ENCODE peak calls at places on chromosome 17, in seven cellular contexts. W, Z, U, N, A, G and O are unnamed samples.

GRCh38 chr17:50578173-50578572 is 17.7 kb downstream of the CACNA1G start:
- DNase-seq in A (no peak), N (no peak), Z (no peak), W (no peak), U (no peak), G (no peak), O (no peak)

GRCh38 chr17:80441133-80441578 is 26.2 kb downstream of the ENDOV start:
- DNase-seq in W (no peak), N (no peak), Z (peak), A (no peak), G (peak), U (no peak), O (no peak)

GRCh38 chr17:35630530-35631148 is 43.5 kb downstream of the AP2B1 start:
- DNase-seq in A (peak), W (no peak), N (no peak), G (no peak), Z (peak), U (no peak), O (no peak)

GRCh38 chr17:51434434-51435170 is 174.3 kb downstream of the UTP18 start:
- DNase-seq in G (no peak), N (no peak), Z (no peak), U (no peak), W (no peak), A (peak), O (no peak)

GRCh38 chr17:36117505-36118382 is 14.1 kb downstream of the CCL4 start:
- DNase-seq in U (no peak), A (no peak), G (no peak), N (no peak), W (no peak), Z (no peak), O (no peak)

GRCh38 chr17:4986951-4987766 is at the start of gene CAMTA2:
- DNase-seq in A (peak), G (peak), U (peak), Z (peak), N (peak), W (peak), O (no peak)

GRCh38 chr17:10879110-10879509 is 41.2 kb upstream of the PIRT start:
- DNase-seq in G (peak), Z (no peak), U (no peak), A (peak), W (peak), N (no peak), O (no peak)

GRCh38 chr17:42472709-42473521 is 14.2 kb downstream of the ATP6V0A1 start:
- DNase-seq in N (no peak), A (peak), Z (peak), U (no peak), W (no peak), G (no peak), O (peak)

GRCh38 chr17:48293319-48294192 is 136.5 kb downstream of the SKAP1 start:
- DNase-seq in Z (no peak), N (no peak), G (no peak), A (peak), W (no peak), U (no peak), O (no peak)

GRCh38 chr17:39759204-39759603 is 21.5 kb downstream of the GRB7 start:
- DNase-seq in W (no peak), G (no peak), Z (no peak), A (no peak), U (no peak), N (no peak), O (no peak)

GRCh38 chr17:42290577-42290976 is 2.3 kb downstream of the STAT5A start:
- DNase-seq in Z (no peak), U (peak), A (no peak), W (no peak), G (no peak), N (no peak), O (no peak)

GRCh38 chr17:3558603-3559269 is 1.1 kb upstream of the TRPV3 start:
- DNase-seq in N (no peak), Z (peak), A (no peak), W (no peak), G (no peak), U (no peak), O (peak)

GRCh38 chr17:49572226-49572625 is 3.4 kb upstream of the NXPH3 start:
- DNase-seq in Z (no peak), W (no peak), G (no peak), N (no peak), A (no peak), U (peak), O (no peak)

GRCh38 chr17:75065562-75066151 is 18.6 kb downstream of the KCTD2 start:
- DNase-seq in U (no peak), G (no peak), N (no peak), W (no peak), A (no peak), Z (peak), O (no peak)

GRCh38 chr17:29622337-29623282 is at the start of gene CORO6:
- DNase-seq in W (peak), N (peak), U (peak), Z (peak), G (peak), A (peak), O (no peak)

GRCh38 chr17:30819941-30820705 is 4.4 kb downstream of the CRLF3 start:
- DNase-seq in Z (no peak), N (no peak), U (no peak), A (no peak), G (no peak), W (no peak), O (no peak)

GRCh38 chr17:64565563-64565962 is 58.8 kb downstream of the CEP95 start:
- DNase-seq in N (no peak), U (no peak), A (peak), Z (no peak), G (no peak), W (no peak), O (no peak)

GRCh38 chr17:64564098-64564497 is 57.3 kb downstream of the CEP95 start:
- DNase-seq in G (no peak), U (no peak), Z (no peak), A (no peak), N (no peak), W (no peak), O (no peak)
- H3K27ac ChIP-seq in G (no peak), U (no peak), Z (no peak), A (no peak), N (no peak), W (no peak), O (no peak)

GRCh38 chr17:1055751-1056645 is 59.1 kb downstream of the TIMM22 start:
- DNase-seq in U (no peak), A (peak), N (peak), Z (peak), G (peak), W (peak), O (peak)

GRCh38 chr17:1059131-1059795 is 62.3 kb downstream of the TIMM22 start:
- DNase-seq in G (no peak), Z (no peak), N (no peak), U (no peak), A (no peak), W (no peak), O (no peak)

GRCh38 chr17:1060991-1061390 is 64.1 kb downstream of the TIMM22 start:
- DNase-seq in N (no peak), G (no peak), W (no peak), A (peak), U (peak), Z (peak), O (peak)

GRCh38 chr17:1056761-1057160 is 59.8 kb downstream of the TIMM22 start:
- DNase-seq in W (no peak), G (no peak), U (no peak), N (no peak), Z (no peak), A (no peak), O (no peak)

DNA sequence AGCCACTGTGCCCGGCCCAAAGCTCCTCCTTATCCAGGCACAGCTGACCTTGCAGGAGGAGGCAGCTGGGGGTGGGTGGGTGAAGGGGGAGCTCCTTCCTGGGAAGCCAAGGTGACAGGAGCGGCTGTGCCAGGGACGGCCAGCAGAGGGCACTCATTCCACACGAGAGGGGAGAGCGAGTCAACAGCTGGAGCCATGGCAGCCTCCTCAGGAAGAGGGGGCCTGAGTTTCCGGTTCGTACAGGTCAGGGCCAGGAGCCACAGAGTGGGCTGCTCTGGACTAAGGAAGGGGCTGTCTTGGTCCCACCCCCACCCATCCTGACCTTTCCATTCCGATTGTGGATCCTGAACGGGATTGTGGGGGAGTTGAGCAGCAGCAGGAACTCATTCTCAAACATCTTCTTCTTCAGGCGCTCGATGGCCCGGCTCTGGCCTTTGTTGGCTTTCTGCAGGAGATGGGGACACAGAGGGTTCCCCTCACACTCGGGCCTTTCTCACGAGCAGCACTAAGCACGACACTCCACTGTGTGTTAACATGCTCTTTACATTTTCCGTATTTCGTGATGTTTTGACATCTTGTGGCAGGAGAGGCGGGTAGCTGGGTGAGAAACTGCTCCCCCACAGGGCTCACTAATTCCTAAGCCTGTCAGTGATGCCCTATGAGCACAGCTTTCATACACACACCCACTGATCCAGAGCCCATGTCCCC is 61.6 kb downstream of the TIMM22 start:
- DNase-seq in G (peak), A (peak), Z (peak), N (peak), U (peak), W (peak), O (no peak)
- TF ChIP-seq CTCF in G (peak), A (peak), Z (peak), N (no peak), U (peak), W (peak), O (peak)

DNA sequence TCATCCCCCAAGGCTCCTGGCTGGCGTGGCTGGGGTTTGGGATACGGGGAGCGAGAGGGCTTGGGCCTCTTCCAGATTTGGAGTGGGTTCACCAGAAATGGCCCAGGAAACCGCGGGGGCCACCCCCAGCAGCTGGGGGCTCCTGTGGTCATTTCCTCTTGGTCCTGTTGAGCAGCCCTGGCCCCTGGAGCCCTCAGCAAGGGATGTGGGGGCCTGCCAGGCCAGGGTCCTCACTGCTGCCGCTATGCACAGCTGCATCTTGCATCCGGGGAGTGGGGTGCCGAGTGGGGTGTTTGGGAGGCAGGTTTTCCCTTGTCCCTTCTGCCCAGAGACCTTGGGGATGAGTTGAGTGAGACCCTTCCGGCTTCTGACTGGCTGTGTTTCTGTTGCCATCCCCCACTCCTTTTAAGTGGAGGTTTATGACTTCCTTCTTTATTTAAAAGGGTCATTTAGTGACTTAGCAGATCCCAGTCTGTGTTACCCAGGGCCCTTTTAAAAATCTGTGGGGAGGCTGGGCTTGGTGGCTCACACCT is 319.8 kb downstream of the SEC14L1 start:
- DNase-seq in A (no peak), Z (no peak), U (no peak), G (no peak), N (no peak), W (no peak), O (no peak)
- H3K27ac ChIP-seq in A (peak), Z (peak), U (peak), G (peak), N (peak), W (no peak), O (peak)

GRCh38 chr17:57833597-57833939 is 16.3 kb downstream of the MRPS23 start:
- DNase-seq in W (no peak), A (no peak), Z (no peak), G (no peak), N (no peak), U (no peak), O (no peak)
- TF ChIP-seq CTCF in W (peak), A (no peak), Z (no peak), G (peak), N (no peak), U (peak), O (no peak)

DNA sequence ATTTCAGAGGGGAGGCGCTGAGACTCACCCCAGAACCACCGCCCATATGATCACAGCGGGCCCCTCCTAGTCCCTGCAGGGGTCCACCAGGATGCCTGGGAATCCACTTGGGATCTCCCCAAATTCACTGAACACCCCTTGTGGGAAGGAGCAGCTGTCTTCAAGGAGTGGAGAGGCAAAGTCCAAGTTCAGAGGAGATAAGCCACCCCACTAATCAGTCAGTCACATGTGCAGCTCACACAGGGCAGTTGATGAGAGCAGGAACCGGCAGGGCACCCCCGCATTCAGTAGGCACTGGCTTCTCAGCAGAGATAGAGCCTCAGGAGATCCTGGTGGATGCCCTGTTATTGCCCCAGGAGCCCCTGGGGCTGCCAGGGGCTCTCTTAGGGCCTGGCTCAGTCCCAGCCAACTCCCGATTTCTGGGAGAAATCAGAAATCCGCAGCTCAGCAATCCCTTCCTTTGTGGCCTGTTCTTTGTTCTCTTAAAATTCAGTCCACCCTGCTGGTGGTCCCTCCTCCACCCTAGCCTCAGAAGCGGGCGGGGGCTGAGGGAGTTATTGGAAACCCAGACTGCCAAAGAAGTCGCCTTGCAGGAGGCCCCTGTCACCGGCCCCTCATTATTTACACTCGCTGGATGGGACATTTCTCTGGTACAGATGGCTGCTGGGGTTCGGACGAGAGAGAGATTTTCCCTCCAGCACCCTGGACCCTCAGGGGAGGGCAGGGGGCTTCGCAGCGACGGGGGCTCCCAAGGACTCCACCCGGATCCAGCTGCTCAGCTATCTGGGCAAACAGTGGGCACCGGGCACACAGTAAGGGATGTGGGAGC is 1.9 kb downstream of the CDC42EP4 start:
- DNase-seq in Z (no peak), G (no peak), W (no peak), N (no peak), U (no peak), A (no peak), O (no peak)
- H3K27ac ChIP-seq in Z (peak), G (peak), W (peak), N (peak), U (peak), A (peak), O (peak)